ENCODE peak calls at places on chromosome 20, in five cellular contexts. B, G, L, P and M are unnamed samples.

GRCh38 chr20:53975761-53976160 is 94.6 kb downstream of the BCAS1 start:
- DNase-seq in B (no peak), L (no peak), P (no peak), G (no peak), M (no peak)

GRCh38 chr20:32780749-32781402 is 18.7 kb downstream of the DNMT3B start:
- DNase-seq in B (no peak), G (no peak), L (no peak), P (no peak), M (peak; percentile 22)

GRCh38 chr20:61043681-61044080 is 208.4 kb upstream of the CDH4 start:
- DNase-seq in B (no peak), L (no peak), G (no peak), P (no peak), M (no peak)

GRCh38 chr20:46013826-46014516 is 5.3 kb downstream of the MMP9 start:
- DNase-seq in G (peak; percentile 70), B (no peak), P (peak; percentile 32), L (no peak), M (peak; percentile 75)

GRCh38 chr20:41003143-41003932 is 25.3 kb upstream of the TOP1 start:
- DNase-seq in P (peak; percentile 99), G (peak; percentile 80), L (peak; percentile 92), B (peak; percentile 94), M (no peak)

GRCh38 chr20:20568604-20569205 is 143.7 kb downstream of the RALGAPA2 start:
- DNase-seq in B (peak; percentile 10), G (no peak), P (peak; percentile 58), L (peak; percentile 3), M (peak; percentile 25)

GRCh38 chr20:61218886-61219480 is 33.1 kb upstream of the CDH4 start:
- DNase-seq in P (peak; percentile 60), G (no peak), L (peak; percentile 19), B (peak; percentile 42), M (no peak)

GRCh38 chr20:7379621-7380220 is 560.5 kb downstream of the HAO1 start:
- DNase-seq in P (no peak), G (no peak), L (no peak), B (no peak), M (no peak)

GRCh38 chr20:10371467-10371866 is 62.6 kb downstream of the MKKS start:
- DNase-seq in G (no peak), B (no peak), P (no peak), L (no peak), M (no peak)

GRCh38 chr20:33694666-33695065 is 8.5 kb upstream of the E2F1 start:
- DNase-seq in L (no peak), B (no peak), G (no peak), P (no peak), M (no peak)

GRCh38 chr20:22932236-22932635 is 102.9 kb upstream of the SSTR4 start:
- DNase-seq in G (no peak), L (no peak), P (no peak), B (no peak), M (no peak)

GRCh38 chr20:59441860-59442810 is 141.7 kb downstream of the EDN3 start:
- DNase-seq in B (no peak), P (no peak), L (no peak), G (no peak), M (no peak)

GRCh38 chr20:11389188-11389587 is 528.5 kb upstream of the BTBD3 start:
- DNase-seq in P (peak; percentile 28), G (no peak), L (no peak), B (no peak), M (no peak)

GRCh38 chr20:62141397-62142251 is 1.6 kb downstream of the PSMA7 start:
- DNase-seq in P (peak; percentile 38), G (no peak), B (peak; percentile 18), L (no peak), M (no peak)

GRCh38 chr20:37755665-37756064 is 61.8 kb downstream of the CTNNBL1 start:
- DNase-seq in P (no peak), G (no peak), L (no peak), B (no peak), M (no peak)
- TF ChIP-seq CTCF in P (no peak), G (no peak), L (peak; percentile 32), B (no peak), M (no peak)

DNA sequence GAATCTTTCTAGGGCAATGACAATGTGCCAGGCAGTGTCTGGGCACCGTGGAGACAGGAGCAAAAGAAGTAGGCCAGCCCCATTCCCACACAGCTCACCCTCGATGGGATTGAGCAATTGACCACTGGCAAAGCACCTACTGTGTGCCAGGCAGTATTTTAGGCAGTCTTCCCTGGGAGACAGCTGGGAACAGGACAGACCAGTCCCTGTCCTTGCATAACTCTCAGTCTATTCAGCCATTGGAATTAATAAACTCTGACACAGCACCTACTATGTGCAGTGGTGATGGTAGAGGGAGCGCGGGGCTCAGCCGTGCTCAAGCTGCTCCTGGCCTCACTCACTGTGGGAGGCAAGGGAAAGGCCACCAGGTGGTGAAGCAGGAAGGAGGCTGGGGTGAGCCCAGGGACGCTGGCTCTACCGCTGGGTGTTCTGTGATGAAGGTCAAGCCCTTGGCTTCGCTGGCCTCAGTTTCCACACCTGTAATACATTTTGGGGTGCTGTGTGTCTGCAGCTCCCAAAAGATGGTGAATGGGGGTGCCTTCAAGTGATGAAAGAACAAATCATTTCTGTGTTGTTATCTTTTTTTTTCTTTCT is 122.3 kb upstream of the PMEPA1 start:
- DNase-seq in L (no peak), G (no peak), P (no peak), B (no peak), M (no peak)
- TF ChIP-seq CTCF in L (no peak), G (no peak), P (no peak), B (no peak), M (no peak)

DNA sequence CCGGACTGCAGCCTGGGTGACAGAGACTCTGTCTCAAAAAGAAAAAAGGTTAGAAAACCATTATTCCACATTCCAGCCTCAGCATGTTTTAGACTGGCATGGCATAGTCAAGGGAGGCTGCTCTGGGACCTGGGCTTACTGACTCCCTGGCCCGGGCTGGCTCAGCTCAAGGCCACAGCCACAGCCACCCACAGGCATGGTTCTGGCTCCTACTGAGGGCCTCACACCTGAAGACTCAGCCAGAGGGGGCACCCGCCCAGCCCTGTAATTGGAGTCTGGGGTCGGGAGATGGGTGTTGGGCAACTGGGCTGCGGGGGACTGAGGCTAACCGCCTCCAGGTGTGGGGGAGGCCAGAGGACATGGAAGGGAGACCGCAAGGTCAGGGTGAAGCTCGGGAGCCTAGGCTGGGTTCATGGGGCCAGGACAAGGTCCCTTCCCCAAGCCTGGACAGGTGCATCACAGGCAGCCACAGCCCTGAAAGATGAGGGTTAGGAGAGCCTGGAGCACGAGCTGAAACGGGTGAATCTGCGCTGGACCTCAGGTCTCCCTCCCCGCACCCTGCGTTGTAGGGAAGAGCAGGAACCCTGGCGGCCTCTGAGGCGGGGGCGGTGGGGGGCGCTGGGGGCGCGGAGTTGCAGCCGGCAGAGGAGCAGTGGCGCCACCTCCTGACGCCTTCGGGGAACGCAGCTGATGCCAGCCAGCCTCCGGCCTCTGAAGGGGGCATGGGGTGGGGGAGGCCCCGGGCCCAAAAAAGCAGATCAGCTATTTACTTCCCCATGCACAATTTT is 67.7 kb upstream of the SRSF6 start:
- DNase-seq in G (no peak), P (no peak), L (no peak), B (no peak), M (peak; percentile 11)
- TF ChIP-seq CTCF in G (peak; percentile 53), P (peak; percentile 31), L (peak; percentile 44), B (peak; percentile 56), M (peak; percentile 43)

DNA sequence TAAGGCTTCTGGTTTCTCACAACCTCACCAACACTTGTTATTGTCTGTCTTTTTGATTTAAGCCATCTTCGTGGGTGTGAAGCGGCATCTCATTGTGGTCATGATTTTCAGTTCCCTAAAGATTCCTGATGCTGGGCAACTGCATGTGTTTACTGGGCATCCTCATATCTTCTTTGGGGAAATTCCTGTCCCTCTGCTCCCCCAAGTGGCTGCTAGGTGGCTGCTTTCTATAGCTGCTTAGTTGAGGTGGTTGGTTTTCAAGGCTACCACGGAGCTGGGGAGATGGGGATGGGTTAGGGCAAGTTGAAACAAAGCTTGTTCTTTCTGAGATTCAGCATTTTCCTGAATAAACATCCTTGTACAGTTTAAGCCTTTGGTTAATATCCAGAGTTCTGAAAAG is 403.9 kb upstream of the SULF2 start:
- DNase-seq in L (peak; percentile 20), B (no peak), G (no peak), P (no peak), M (no peak)
- TF ChIP-seq CTCF in L (peak; percentile 61), B (peak; percentile 48), G (no peak), P (no peak), M (no peak)

GRCh38 chr20:39829255-39829654 is 859.8 kb downstream of the MAFB start:
- DNase-seq in P (peak; percentile 41), B (no peak), L (no peak), G (no peak), M (peak; percentile 23)
- TF ChIP-seq CTCF in P (peak; percentile 73), B (peak; percentile 70), L (peak; percentile 49), G (peak; percentile 23), M (peak; percentile 13)